ENCODE peak calls at places on chromosomes 7 and 10, in ten cellular contexts. V, T, E, G, I, F, Z, K, U and P are unnamed samples.

GRCh38 chr10:86888585-86889381 is 68.6 kb downstream of the MMRN2 start:
- DNase-seq in K (no peak), T (no peak), Z (peak), V (no peak), I (no peak), U (peak), G (no peak), F (peak), E (no peak), P (no peak)

GRCh38 chr7:107836237-107837144 is 33.5 kb upstream of the SLC26A3 start:
- DNase-seq in F (peak), U (peak), E (no peak), G (no peak), T (no peak), Z (peak), V (no peak), K (no peak), I (no peak), P (no peak)

GRCh38 chr7:47873767-47874166 is 74.5 kb downstream of the PKD1L1 start:
- DNase-seq in I (no peak), T (no peak), V (no peak), Z (no peak), K (no peak), U (no peak), G (no peak), F (peak), E (no peak), P (no peak)

GRCh38 chr10:52890281-52890680 is 117.7 kb upstream of the MBL2 start:
- DNase-seq in V (no peak), G (no peak), F (no peak), I (no peak), T (no peak), K (no peak), Z (no peak), E (no peak), U (no peak), P (no peak)

GRCh38 chr7:43602271-43602670 is 19.4 kb downstream of the STK17A start:
- DNase-seq in Z (no peak), F (no peak), U (no peak), E (no peak), K (no peak), V (no peak), G (no peak), I (no peak), T (no peak), P (no peak)

GRCh38 chr10:129375171-129375570 is 91.9 kb upstream of the MGMT start:
- DNase-seq in F (no peak), I (no peak), U (no peak), E (no peak), T (no peak), V (no peak), Z (no peak), K (no peak), G (no peak), P (peak)

GRCh38 chr10:124650820-124651401 is 93.3 kb downstream of the FAM53B start:
- DNase-seq in F (peak), U (no peak), V (no peak), T (no peak), K (peak), E (peak), G (no peak), I (no peak), Z (no peak), P (no peak)

GRCh38 chr10:44416976-44417375 is 32.1 kb upstream of the CXCL12 start:
- DNase-seq in T (no peak), Z (no peak), I (peak), F (no peak), K (no peak), U (no peak), V (no peak), E (no peak), G (no peak), P (no peak)

GRCh38 chr10:86693721-86694369 is 25.5 kb downstream of the LDB3 start:
- DNase-seq in G (no peak), I (no peak), F (peak), V (peak), K (peak), E (no peak), U (peak), T (peak), Z (peak), P (no peak)

GRCh38 chr7:20647908-20648776 is 32.7 kb downstream of the ABCB5 start:
- DNase-seq in T (peak), F (peak), U (peak), E (no peak), I (no peak), V (peak), G (no peak), K (no peak), Z (peak), P (no peak)

GRCh38 chr10:78916227-78916626 is 152.5 kb upstream of the ZMIZ1 start:
- DNase-seq in K (no peak), G (no peak), T (no peak), U (no peak), V (peak), I (no peak), E (no peak), Z (no peak), F (no peak), P (peak)

GRCh38 chr7:94265456-94265855 is 129.2 kb upstream of the COL1A2 start:
- DNase-seq in G (no peak), Z (no peak), V (no peak), E (no peak), K (no peak), T (no peak), F (no peak), U (no peak), I (no peak), P (no peak)

GRCh38 chr10:14414901-14415300 is 84.2 kb upstream of the FRMD4A start:
- DNase-seq in I (no peak), K (no peak), F (peak), T (no peak), V (no peak), U (peak), E (no peak), G (no peak), Z (no peak), P (no peak)

GRCh38 chr10:103881420-103882284 is 26.3 kb upstream of the SH3PXD2A start:
- DNase-seq in I (no peak), T (no peak), Z (no peak), U (no peak), V (no peak), E (peak), K (no peak), F (no peak), G (no peak), P (no peak)

GRCh38 chr7:151459726-151460473 is 20.0 kb upstream of the CRYGN start:
- DNase-seq in T (peak), G (peak), I (peak), F (peak), E (peak), Z (peak), K (no peak), V (peak), U (peak), P (no peak)

GRCh38 chr7:12244129-12244528 is 33.0 kb downstream of the TMEM106B start:
- DNase-seq in V (no peak), G (peak), T (peak), I (no peak), E (no peak), U (peak), K (no peak), F (peak), Z (peak), P (no peak)

GRCh38 chr7:73578342-73579124 is at the start of gene TBL2:
- DNase-seq in V (peak), F (peak), E (peak), I (peak), Z (peak), T (peak), U (peak), G (peak), K (peak), P (peak)

GRCh38 chr7:23168111-23168885 is 13.6 kb upstream of the NUP42 start:
- DNase-seq in Z (peak), K (no peak), I (no peak), U (no peak), T (no peak), G (no peak), V (no peak), E (no peak), F (no peak), P (no peak)

GRCh38 chr10:35451103-35452016 is 115.1 kb downstream of the CCNY start:
- DNase-seq in V (no peak), E (peak), K (no peak), I (no peak), G (no peak), F (no peak), U (peak), T (no peak), Z (no peak), P (no peak)

GRCh38 chr7:24884401-24884800 is 95.6 kb downstream of the OSBPL3 start:
- DNase-seq in K (no peak), F (no peak), G (no peak), T (no peak), V (no peak), E (no peak), I (no peak), U (no peak), Z (no peak), P (no peak)

GRCh38 chr10:9069136-9069535 is 1014.6 kb downstream of the GATA3 start:
- DNase-seq in I (no peak), T (no peak), U (no peak), G (no peak), E (no peak), Z (no peak), K (no peak), V (no peak), F (peak), P (no peak)

GRCh38 chr10:98302711-98303365 is 34.8 kb upstream of the LOXL4 start:
- DNase-seq in I (no peak), V (no peak), T (no peak), G (no peak), K (no peak), Z (no peak), U (peak), E (no peak), F (no peak), P (no peak)

GRCh38 chr10:102626026-102626686 is 18.1 kb upstream of the TRIM8 start:
- DNase-seq in G (peak), F (no peak), E (no peak), I (no peak), K (no peak), V (no peak), U (no peak), Z (no peak), T (no peak), P (peak)

GRCh38 chr7:95688931-95689453 is 83.4 kb upstream of the DYNC1I1 start:
- DNase-seq in K (no peak), I (no peak), Z (no peak), T (no peak), G (no peak), V (no peak), U (no peak), E (peak), F (peak), P (no peak)

GRCh38 chr10:15088428-15089261 is at the start of gene ACBD7:
- DNase-seq in V (peak), U (peak), I (peak), T (peak), K (peak), G (peak), E (peak), F (peak), Z (peak), P (no peak)

GRCh38 chr7:33472348-33473025 is 343.1 kb downstream of the BBS9 start:
- DNase-seq in E (no peak), Z (no peak), G (no peak), U (no peak), I (no peak), V (no peak), K (no peak), T (no peak), F (no peak), P (no peak)
- TF ChIP-seq CTCF in E (no peak), Z (no peak), G (no peak), U (no peak), I (no peak), V (no peak), K (no peak), T (no peak), F (no peak), P (no peak)

GRCh38 chr7:128268233-128268632 is 27.2 kb downstream of the LEP start:
- DNase-seq in K (no peak), Z (no peak), G (no peak), I (no peak), T (peak), F (no peak), U (no peak), V (no peak), E (no peak), P (no peak)

GRCh38 chr7:128271471-128272454 is 30.7 kb downstream of the LEP start:
- DNase-seq in V (no peak), I (no peak), Z (no peak), G (no peak), U (peak), K (no peak), E (no peak), T (no peak), F (no peak), P (no peak)

GRCh38 chr7:128274246-128274889 is 33.3 kb downstream of the LEP start:
- DNase-seq in T (no peak), E (no peak), I (no peak), K (no peak), U (no peak), F (no peak), V (no peak), G (no peak), Z (no peak), P (no peak)

GRCh38 chr7:128266891-128267839 is 26.1 kb downstream of the LEP start:
- DNase-seq in I (no peak), Z (no peak), K (no peak), E (peak), U (peak), F (peak), T (peak), G (no peak), V (peak), P (no peak)

DNA sequence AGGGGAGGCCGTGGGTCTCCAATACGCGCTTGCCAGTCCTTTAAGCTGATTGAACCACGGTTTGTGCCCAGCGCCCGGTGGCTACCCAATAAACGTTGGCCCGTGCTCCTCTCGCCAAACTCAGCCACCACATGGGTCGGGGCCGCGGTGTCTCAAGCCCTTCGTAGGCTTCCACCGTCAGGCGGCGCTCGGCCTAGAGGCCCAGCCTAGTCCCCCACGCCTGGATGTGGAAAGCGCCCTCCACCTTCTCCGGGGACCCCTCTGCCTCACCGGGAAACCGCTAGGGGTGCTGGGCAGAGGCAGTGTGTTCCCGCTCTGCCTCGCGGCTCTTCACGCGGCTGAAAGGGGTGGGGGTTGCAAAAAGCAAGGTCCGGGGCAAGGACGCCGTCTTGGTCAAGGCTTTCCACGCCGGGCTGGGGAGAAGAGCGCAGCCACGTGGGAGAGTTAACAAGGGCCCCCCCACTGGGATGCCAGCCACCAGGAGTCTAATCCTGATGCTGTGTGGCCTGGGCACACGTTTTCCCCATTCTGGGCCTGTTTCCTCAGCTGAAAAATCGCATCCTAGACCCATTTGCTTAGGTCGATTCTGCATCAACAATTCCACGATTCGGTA is 29.8 kb downstream of the LEP start:
- DNase-seq in K (no peak), Z (no peak), U (peak), I (no peak), E (no peak), V (no peak), F (no peak), T (no peak), G (no peak), P (no peak)
- TF ChIP-seq CTCF in K (no peak), Z (no peak), U (peak), I (no peak), E (peak), V (no peak), F (peak), T (no peak), G (no peak), P (no peak)

GRCh38 chr10:70564113-70564725 is 38.3 kb downstream of the PRF1 start:
- DNase-seq in G (no peak), Z (no peak), K (no peak), F (no peak), U (no peak), V (no peak), E (no peak), T (no peak), I (no peak), P (peak)

GRCh38 chr10:70566515-70567290 is 35.8 kb downstream of the PRF1 start:
- DNase-seq in G (no peak), I (no peak), V (no peak), E (peak), K (no peak), U (no peak), F (no peak), Z (no peak), T (no peak), P (peak)

GRCh38 chr10:70565556-70566514 is 36.7 kb downstream of the PRF1 start:
- DNase-seq in E (peak), I (no peak), T (no peak), G (no peak), V (no peak), K (no peak), U (no peak), F (no peak), Z (no peak), P (peak)

GRCh38 chr10:70563230-70563629 is 39.3 kb downstream of the PRF1 start:
- DNase-seq in K (no peak), T (no peak), G (no peak), U (no peak), V (no peak), Z (no peak), E (no peak), I (peak), F (no peak), P (no peak)

DNA sequence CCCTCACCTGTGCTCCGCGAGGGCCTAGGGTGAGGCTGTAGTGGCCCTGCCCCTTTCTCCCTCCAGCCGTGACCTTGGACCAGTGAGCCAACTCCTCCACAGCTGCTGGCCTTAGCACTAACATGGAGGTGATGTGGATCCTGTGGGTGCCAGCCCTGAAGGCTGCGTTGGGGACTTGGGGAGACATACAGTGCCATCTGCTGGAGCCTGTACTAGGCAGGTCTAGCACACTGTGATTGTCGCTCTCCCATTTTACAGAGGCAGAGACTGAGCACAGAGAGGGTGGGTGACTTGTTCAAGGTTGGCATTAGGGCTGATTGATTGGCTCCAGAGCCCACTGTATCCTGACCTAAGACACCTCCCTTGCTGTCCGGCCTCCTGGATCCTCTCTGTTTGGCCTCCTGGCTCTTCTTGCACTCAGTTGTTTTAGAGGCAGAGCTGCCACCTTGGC is 37.6 kb downstream of the PRF1 start:
- DNase-seq in E (no peak), I (peak), F (no peak), T (no peak), V (no peak), Z (no peak), G (no peak), U (no peak), K (no peak), P (peak)
- TF ChIP-seq CTCF in E (no peak), I (no peak), F (no peak), T (no peak), V (no peak), Z (no peak), G (no peak), U (no peak), K (no peak), P (no peak)

GRCh38 chr7:134458341-134458805 is 527 bp downstream of the AKR1B1 start:
- DNase-seq in G (peak), V (peak), K (peak), F (peak), Z (peak), E (peak), I (peak), T (peak), U (no peak), P (peak)
- TF ChIP-seq CTCF in G (no peak), V (peak), K (no peak), F (peak), Z (peak), E (peak), I (no peak), T (peak), U (peak), P (peak)

GRCh38 chr7:4764402-4765007 is 10.9 kb upstream of the AP5Z1 start:
- DNase-seq in U (no peak), Z (no peak), G (no peak), E (no peak), F (no peak), I (no peak), V (no peak), K (no peak), T (no peak), P (no peak)

GRCh38 chr7:4766666-4767530 is 8.5 kb upstream of the AP5Z1 start:
- DNase-seq in G (no peak), K (no peak), V (no peak), F (no peak), T (no peak), E (no peak), U (no peak), I (no peak), Z (no peak), P (no peak)

GRCh38 chr7:4763794-4764185 is 11.6 kb upstream of the AP5Z1 start:
- DNase-seq in F (no peak), K (no peak), T (no peak), I (no peak), E (no peak), G (no peak), V (no peak), U (no peak), Z (no peak), P (no peak)

GRCh38 chr7:4763091-4763793 is 12.2 kb upstream of the AP5Z1 start:
- DNase-seq in E (no peak), V (no peak), Z (no peak), G (no peak), I (no peak), T (no peak), K (no peak), F (no peak), U (no peak), P (no peak)

DNA sequence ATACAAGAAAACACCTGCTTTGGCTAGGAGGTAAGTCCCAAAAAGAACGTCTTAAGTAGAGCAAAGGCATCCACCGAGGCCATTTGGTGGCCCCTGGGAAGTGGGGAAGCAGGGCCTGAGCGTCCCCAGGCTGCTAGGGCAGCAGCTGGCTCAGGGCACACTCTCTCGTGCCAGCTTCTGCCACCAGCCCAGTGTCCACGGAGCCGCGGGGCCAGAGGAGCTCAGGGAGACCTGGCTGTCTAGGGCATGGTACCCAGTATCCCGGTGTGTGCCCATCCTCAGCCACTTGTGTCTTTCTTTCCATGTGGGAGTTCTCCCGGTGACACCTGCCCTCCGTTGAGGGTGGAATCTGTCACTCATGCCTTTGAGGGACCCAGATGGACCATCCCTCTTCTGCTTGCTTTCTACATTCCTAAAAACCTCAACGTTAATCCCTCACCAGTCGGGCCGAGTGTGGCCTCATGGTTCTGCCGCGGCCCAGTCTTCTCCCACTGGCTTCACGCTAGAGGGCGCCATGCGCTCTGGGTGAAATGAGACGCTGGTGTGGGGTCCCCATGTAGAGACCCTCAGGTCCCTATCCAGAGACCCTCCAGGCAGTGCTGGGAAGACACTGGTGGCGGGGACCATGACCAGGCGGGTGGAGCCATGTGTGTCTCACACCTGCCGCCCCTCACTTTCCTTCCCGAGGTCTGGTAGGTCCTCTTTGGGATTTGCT is 9.5 kb upstream of the AP5Z1 start:
- DNase-seq in G (no peak), T (peak), I (no peak), U (no peak), Z (no peak), K (no peak), E (no peak), V (no peak), F (no peak), P (no peak)
- TF ChIP-seq CTCF in G (peak), T (peak), I (no peak), U (peak), Z (peak), K (no peak), E (peak), V (peak), F (no peak), P (peak)

GRCh38 chr10:22335204-22335956 is 9.9 kb upstream of the SPAG6 start:
- DNase-seq in V (no peak), T (peak), I (peak), G (peak), E (peak), Z (peak), F (peak), K (no peak), U (peak), P (no peak)
- TF ChIP-seq CTCF in V (peak), T (peak), I (peak), G (peak), E (peak), Z (peak), F (no peak), K (no peak), U (no peak), P (peak)

GRCh38 chr7:138979226-138979979 is 1.8 kb downstream of the KIAA1549 start:
- DNase-seq in T (no peak), Z (no peak), K (no peak), E (no peak), V (no peak), F (no peak), I (no peak), G (no peak), U (peak), P (no peak)
- TF ChIP-seq CTCF in T (peak), Z (peak), K (no peak), E (no peak), V (peak), F (no peak), I (peak), G (no peak), U (no peak), P (peak)